ENCODE peak calls at places on chromosomes 1 and 21, in four cellular contexts. One of them, this sample, is unnamed.

GRCh38 chr1:40421348-40421693 is 29.0 kb upstream of the ZFP69B start:
- DNase-seq in H9: no peak
- DNase-seq in IMR-90: no peak
- DNase-seq in H1: no peak
- DNase-seq in this sample: no peak

GRCh38 chr1:89125571-89126233 is at the start of gene GBP2:
- DNase-seq in H1: no peak
- DNase-seq in IMR-90: peak; percentile 85
- DNase-seq in H9: no peak
- DNase-seq in this sample: peak; percentile 19

GRCh38 chr1:96863449-96863848 is 141.9 kb downstream of the PTBP2 start:
- DNase-seq in H9: no peak
- DNase-seq in H1: no peak
- DNase-seq in IMR-90: no peak
- DNase-seq in this sample: no peak

GRCh38 chr1:111195002-111195684 is 5.3 kb downstream of the DENND2D start:
- DNase-seq in H9: no peak
- DNase-seq in H1: no peak
- DNase-seq in IMR-90: peak; percentile 7
- DNase-seq in this sample: no peak

GRCh38 chr1:11158720-11159321 is 30.3 kb upstream of the ANGPTL7 start:
- DNase-seq in H1: no peak
- DNase-seq in H9: no peak
- DNase-seq in IMR-90: peak; percentile 97
- DNase-seq in this sample: no peak

GRCh38 chr1:232586679-232587078 is 43.3 kb downstream of the SIPA1L2 start:
- DNase-seq in H1: no peak
- DNase-seq in IMR-90: no peak
- DNase-seq in H9: no peak
- DNase-seq in this sample: no peak

GRCh38 chr1:112298558-112298957 is 97.5 kb upstream of the CTTNBP2NL start:
- DNase-seq in IMR-90: peak; percentile 42
- DNase-seq in H9: peak; percentile 71
- DNase-seq in H1: peak; percentile 47
- DNase-seq in this sample: peak; percentile 82

GRCh38 chr1:30743584-30744059 is 14.0 kb downstream of the LAPTM5 start:
- DNase-seq in IMR-90: no peak
- DNase-seq in H9: no peak
- DNase-seq in H1: no peak
- DNase-seq in this sample: no peak

GRCh38 chr1:205272541-205272940 is 44.8 kb downstream of the TMCC2 start:
- DNase-seq in IMR-90: no peak
- DNase-seq in H9: no peak
- DNase-seq in H1: no peak
- DNase-seq in this sample: no peak

GRCh38 chr1:160342520-160342919 is 530 bp downstream of the COPA start:
- DNase-seq in IMR-90: no peak
- DNase-seq in H9: no peak
- DNase-seq in H1: no peak
- DNase-seq in this sample: peak; percentile 34

GRCh38 chr1:57319165-57319564 is 104.7 kb downstream of the DAB1 start:
- DNase-seq in H9: no peak
- DNase-seq in IMR-90: peak; percentile 69
- DNase-seq in H1: no peak
- DNase-seq in this sample: peak; percentile 30

GRCh38 chr1:234858722-234859121 is 248.7 kb upstream of the IRF2BP2 start:
- DNase-seq in IMR-90: no peak
- DNase-seq in H9: no peak
- DNase-seq in H1: no peak
- DNase-seq in this sample: peak; percentile 62

GRCh38 chr1:164706596-164706995 is 147.6 kb downstream of the PBX1 start:
- DNase-seq in IMR-90: peak; percentile 28
- DNase-seq in H1: no peak
- DNase-seq in H9: no peak
- DNase-seq in this sample: no peak

GRCh38 chr1:7847599-7847998 is 5.3 kb downstream of the UTS2 start:
- DNase-seq in H9: no peak
- DNase-seq in IMR-90: peak; percentile 93
- DNase-seq in H1: no peak
- DNase-seq in this sample: no peak

GRCh38 chr1:41726899-41727748 is 191.6 kb downstream of the HIVEP3 start:
- DNase-seq in IMR-90: no peak
- DNase-seq in H1: no peak
- DNase-seq in H9: peak; percentile 62
- DNase-seq in this sample: peak; percentile 31

GRCh38 chr1:114597949-114598348 is 16.5 kb upstream of the BCAS2 start:
- DNase-seq in H9: no peak
- DNase-seq in H1: no peak
- DNase-seq in IMR-90: peak; percentile 55
- DNase-seq in this sample: no peak

GRCh38 chr1:234932506-234932905 is 196.1 kb downstream of the TOMM20 start:
- DNase-seq in H9: no peak
- DNase-seq in H1: no peak
- DNase-seq in IMR-90: no peak
- DNase-seq in this sample: no peak

GRCh38 chr1:154714638-154715037 is 106.7 kb upstream of the ADAR start:
- DNase-seq in H1: no peak
- DNase-seq in H9: no peak
- DNase-seq in IMR-90: peak; percentile 10
- DNase-seq in this sample: peak; percentile 59

GRCh38 chr1:202680586-202681352 is 29.5 kb downstream of the SYT2 start:
- DNase-seq in H1: no peak
- DNase-seq in H9: peak; percentile 69
- DNase-seq in IMR-90: no peak
- DNase-seq in this sample: peak; percentile 69

GRCh38 chr1:186308264-186309060 is 66.6 kb downstream of the TPR start:
- DNase-seq in IMR-90: no peak
- DNase-seq in H9: no peak
- DNase-seq in H1: no peak
- DNase-seq in this sample: no peak

GRCh38 chr1:210696709-210697108 is 368.0 kb downstream of the HHAT start:
- DNase-seq in H1: no peak
- DNase-seq in IMR-90: no peak
- DNase-seq in H9: no peak
- DNase-seq in this sample: no peak

GRCh38 chr1:100736766-100737165 is 17.2 kb downstream of the VCAM1 start:
- DNase-seq in IMR-90: peak; percentile 83
- DNase-seq in H9: no peak
- DNase-seq in H1: no peak
- DNase-seq in this sample: no peak

GRCh38 chr21:43812139-43812821 is 22.9 kb downstream of the RRP1 start:
- DNase-seq in H1: no peak
- DNase-seq in IMR-90: no peak
- DNase-seq in H9: no peak
- DNase-seq in this sample: no peak

GRCh38 chr1:220271706-220272046 is 577 bp downstream of the RAB3GAP2 start:
- DNase-seq in H9: no peak
- DNase-seq in IMR-90: peak; percentile 26
- DNase-seq in H1: no peak
- DNase-seq in this sample: peak; percentile 77

GRCh38 chr1:12383001-12383400 is 153.2 kb downstream of the VPS13D start:
- DNase-seq in H9: no peak
- DNase-seq in H1: no peak
- DNase-seq in IMR-90: no peak
- DNase-seq in this sample: no peak

GRCh38 chr21:35323947-35324346 is 274.8 kb upstream of the RUNX1 start:
- DNase-seq in H1: no peak
- DNase-seq in IMR-90: no peak
- DNase-seq in H9: no peak
- DNase-seq in this sample: no peak

GRCh38 chr1:33519240-33519884 is 46.9 kb downstream of the ZSCAN20 start:
- DNase-seq in H1: no peak
- DNase-seq in H9: no peak
- DNase-seq in IMR-90: no peak
- DNase-seq in this sample: no peak

DNA sequence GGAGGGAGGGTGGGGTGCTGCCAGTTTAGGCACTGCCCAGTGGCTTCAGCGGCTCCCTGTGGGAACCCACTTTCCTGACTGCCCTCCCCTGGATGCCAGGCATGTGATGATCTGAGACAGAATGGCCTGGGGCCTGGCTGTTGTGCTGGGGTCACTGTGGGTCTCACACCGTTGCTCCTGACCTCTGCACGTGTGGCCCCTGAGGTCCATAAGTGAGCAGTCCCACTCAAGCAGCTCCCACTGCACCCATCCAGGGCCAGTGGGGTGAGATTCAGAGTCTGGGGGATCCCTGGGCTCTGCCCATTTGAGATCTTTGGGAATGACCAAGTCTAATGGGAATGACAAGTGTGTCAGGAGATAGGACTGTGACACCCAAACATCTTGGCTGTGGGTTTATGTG is 18.0 kb downstream of the PODN start:
- DNase-seq in H9: no peak
- DNase-seq in IMR-90: no peak
- DNase-seq in H1: no peak
- DNase-seq in this sample: no peak
- H2AK5ac ChIP-seq in H9: no peak overlapping the region
- H2AK5ac ChIP-seq in IMR-90: no peak overlapping the region
- H2AK5ac ChIP-seq in H1: no peak overlapping the region
- H2AK5ac ChIP-seq in this sample: no peak overlapping the region

DNA sequence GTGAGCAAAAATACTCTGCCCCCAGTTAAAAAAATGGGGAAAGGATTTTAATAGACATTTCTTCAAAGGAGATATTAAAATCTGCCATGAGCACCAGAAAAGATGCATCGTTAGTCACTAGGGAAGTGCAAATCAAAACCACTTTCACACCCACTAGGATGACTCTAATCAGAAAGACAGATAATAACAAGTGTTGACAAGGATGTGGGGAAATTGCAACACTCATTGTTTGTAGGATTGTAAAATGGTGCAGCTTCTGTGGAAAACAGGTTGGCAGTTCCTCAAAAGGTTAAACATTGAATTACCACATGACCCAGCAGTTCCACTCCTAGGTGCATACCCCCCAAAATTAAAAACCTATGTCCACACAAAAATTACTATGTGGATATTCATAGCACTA is 112.3 kb downstream of the KCNJ6 start:
- DNase-seq in H1: no peak
- DNase-seq in H9: no peak
- DNase-seq in IMR-90: no peak
- DNase-seq in this sample: no peak
- H4K5ac ChIP-seq in H1: no peak overlapping the region
- H4K5ac ChIP-seq in H9: no peak overlapping the region
- H4K5ac ChIP-seq in IMR-90: no peak overlapping the region
- H4K5ac ChIP-seq in this sample: no peak overlapping the region

DNA sequence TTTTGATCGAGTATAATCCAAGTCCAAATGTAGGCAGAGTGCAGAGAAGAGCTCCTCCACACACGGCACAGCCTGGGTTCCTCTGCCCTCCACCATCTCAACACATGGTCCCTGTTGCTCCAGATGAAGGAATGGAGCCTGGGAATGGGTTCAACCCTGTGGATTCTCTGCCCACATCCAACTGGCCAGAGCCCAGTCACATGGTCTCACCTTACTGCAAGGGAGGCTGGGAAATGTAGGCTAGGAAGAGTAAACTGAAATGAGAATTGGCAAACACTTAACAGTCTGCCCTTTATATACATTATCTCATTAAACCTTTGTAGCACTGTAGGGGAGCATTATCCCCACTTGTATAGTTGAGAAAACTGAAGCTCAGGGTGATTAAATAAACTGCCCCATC is 60.1 kb upstream of the RAB4A start:
- DNase-seq in H9: no peak
- DNase-seq in H1: no peak
- DNase-seq in IMR-90: no peak
- DNase-seq in this sample: no peak
- H2AK5ac ChIP-seq in H9: no peak overlapping the region
- H2AK5ac ChIP-seq in H1: no peak overlapping the region
- H2AK5ac ChIP-seq in IMR-90: peak overlapping the region; percentile 25
- H2AK5ac ChIP-seq in this sample: no peak overlapping the region

GRCh38 chr1:165828581-165829329 is 1.3 kb downstream of the UCK2 start:
- DNase-seq in IMR-90: peak; percentile 90
- DNase-seq in H9: peak; percentile 58
- DNase-seq in H1: no peak
- DNase-seq in this sample: peak; percentile 83

GRCh38 chr1:165829888-165830287 is 2.5 kb downstream of the UCK2 start:
- DNase-seq in IMR-90: no peak
- DNase-seq in H1: no peak
- DNase-seq in H9: no peak
- DNase-seq in this sample: no peak

GRCh38 chr1:165826565-165826964 is 849 bp upstream of the UCK2 start:
- DNase-seq in H9: no peak
- DNase-seq in H1: no peak
- DNase-seq in IMR-90: no peak
- DNase-seq in this sample: no peak

GRCh38 chr1:165827199-165828102 is at the start of gene UCK2:
- DNase-seq in H9: peak; percentile 91
- DNase-seq in H1: peak; percentile 56
- DNase-seq in IMR-90: peak; percentile 76
- DNase-seq in this sample: peak; percentile 96

DNA sequence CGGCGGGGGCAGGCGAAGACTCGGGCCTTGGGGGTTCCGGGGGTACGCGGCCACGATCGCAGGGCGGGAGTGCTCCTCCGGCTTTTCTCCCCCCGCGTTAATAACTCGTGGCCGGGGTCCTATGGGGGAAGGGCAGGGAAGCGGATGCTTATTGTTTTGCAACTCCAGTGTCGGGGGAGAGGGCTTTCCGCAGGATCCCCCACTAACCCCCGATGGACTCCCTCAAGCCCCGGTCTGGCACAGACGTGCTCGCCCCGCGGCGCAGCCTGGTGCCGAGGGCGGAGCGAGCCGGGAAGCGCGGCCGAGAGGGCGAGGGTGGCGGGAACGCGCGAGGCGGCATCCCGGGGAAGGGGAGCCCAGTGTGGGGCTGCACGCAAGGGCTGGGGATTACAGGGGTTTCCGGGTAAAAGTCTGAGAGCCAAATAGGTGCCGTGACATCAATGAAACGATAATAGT is 717 bp downstream of the UCK2 start:
- DNase-seq in H9: peak; percentile 33
- DNase-seq in IMR-90: peak; percentile 30
- DNase-seq in H1: no peak
- DNase-seq in this sample: peak; percentile 60
- H4K5ac ChIP-seq in H9: no peak overlapping the region
- H4K5ac ChIP-seq in IMR-90: peak overlapping the region; percentile 6
- H4K5ac ChIP-seq in H1: peak overlapping the region; percentile 85
- H4K5ac ChIP-seq in this sample: no peak overlapping the region

DNA sequence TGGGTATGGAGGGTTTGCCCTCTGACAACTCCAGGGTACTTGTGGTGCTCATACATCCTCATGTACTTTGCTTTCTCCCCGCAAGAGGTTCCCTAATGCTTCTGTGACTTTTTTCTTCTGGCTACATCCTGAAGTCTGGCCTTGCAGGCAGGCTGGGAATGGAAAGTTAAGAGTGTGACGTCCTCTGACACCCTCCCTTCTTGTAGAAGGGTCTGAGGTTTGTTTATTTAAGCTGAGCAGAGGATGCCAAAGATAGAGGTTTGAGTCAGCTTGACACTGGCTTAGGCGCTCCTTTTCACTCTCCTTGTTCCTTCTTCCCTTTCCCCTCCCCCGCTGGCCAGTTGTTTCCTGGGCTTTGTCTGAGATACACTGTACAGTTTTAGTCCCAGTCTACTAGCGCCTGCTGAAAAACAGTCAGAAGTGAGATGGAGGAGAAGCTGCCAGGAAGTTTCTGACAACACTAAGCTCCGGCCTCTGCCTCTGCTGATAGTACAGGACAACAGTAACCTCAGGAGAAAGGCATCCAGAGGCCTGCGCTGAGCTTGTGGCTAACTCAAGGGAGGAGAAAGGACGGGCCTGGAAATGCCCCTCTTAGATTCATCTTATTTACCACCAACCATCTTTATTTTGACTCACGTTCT is at the start of gene MACF1:
- DNase-seq in H9: peak; percentile 50
- DNase-seq in IMR-90: peak; percentile 98
- DNase-seq in H1: no peak
- DNase-seq in this sample: peak; percentile 93
- H2AK5ac ChIP-seq in H9: no peak within 1 kb of the TSS
- H2AK5ac ChIP-seq in IMR-90: peak within 1 kb of the TSS; percentile 82
- H2AK5ac ChIP-seq in H1: peak within 1 kb of the TSS; percentile 86
- H2AK5ac ChIP-seq in this sample: no peak within 1 kb of the TSS